ENCODE peak calls at places on chromosomes 13 and 19, in seven cellular contexts. One of them, this sample, is unnamed.

GRCh38 chr19:33022472-33023116 is 42.1 kb downstream of the RHPN2 start:
- DNase-seq in head of caudate nucleus: no peak
- DNase-seq in activated T-cell treated with anti-CD3 and anti-CD28 coated beads for 1 hour: no peak
- DNase-seq in naive thymus-derived CD8-positive, alpha-beta T cell: no peak
- DNase-seq in tibial artery: no peak
- DNase-seq in ecto neural progenitor cell: peak; percentile 71
- DNase-seq in stimulated activated CD4-positive, alpha-beta T cell treated with anti-CD3 and anti-CD28 coated beads, Interleukin-1b, Interleukin-23, amount 100 ng/mL, for 1 hour: no peak
- DNase-seq in this sample: peak; percentile 73

GRCh38 chr19:42443944-42444398 is 1.2 kb upstream of the CXCL17 start:
- DNase-seq in head of caudate nucleus: no peak
- DNase-seq in ecto neural progenitor cell: no peak
- DNase-seq in naive thymus-derived CD8-positive, alpha-beta T cell: no peak
- DNase-seq in tibial artery: no peak
- DNase-seq in stimulated activated CD4-positive, alpha-beta T cell treated with anti-CD3 and anti-CD28 coated beads, Interleukin-1b, Interleukin-23, amount 100 ng/mL, for 1 hour: no peak
- DNase-seq in activated T-cell treated with anti-CD3 and anti-CD28 coated beads for 1 hour: no peak
- DNase-seq in this sample: no peak

GRCh38 chr13:24097064-24097463 is 63.5 kb upstream of the SPATA13 start:
- DNase-seq in stimulated activated CD4-positive, alpha-beta T cell treated with anti-CD3 and anti-CD28 coated beads, Interleukin-1b, Interleukin-23, amount 100 ng/mL, for 1 hour: no peak
- DNase-seq in naive thymus-derived CD8-positive, alpha-beta T cell: no peak
- DNase-seq in head of caudate nucleus: peak; percentile 38
- DNase-seq in tibial artery: no peak
- DNase-seq in ecto neural progenitor cell: no peak
- DNase-seq in activated T-cell treated with anti-CD3 and anti-CD28 coated beads for 1 hour: no peak
- DNase-seq in this sample: no peak

GRCh38 chr13:88675997-88676396 is 1004.8 kb downstream of the SLITRK5 start:
- DNase-seq in activated T-cell treated with anti-CD3 and anti-CD28 coated beads for 1 hour: no peak
- DNase-seq in tibial artery: no peak
- DNase-seq in ecto neural progenitor cell: no peak
- DNase-seq in stimulated activated CD4-positive, alpha-beta T cell treated with anti-CD3 and anti-CD28 coated beads, Interleukin-1b, Interleukin-23, amount 100 ng/mL, for 1 hour: no peak
- DNase-seq in naive thymus-derived CD8-positive, alpha-beta T cell: no peak
- DNase-seq in head of caudate nucleus: no peak
- DNase-seq in this sample: no peak

GRCh38 chr13:77969299-77969698 is 50.7 kb upstream of the EDNRB start:
- DNase-seq in naive thymus-derived CD8-positive, alpha-beta T cell: no peak
- DNase-seq in head of caudate nucleus: no peak
- DNase-seq in stimulated activated CD4-positive, alpha-beta T cell treated with anti-CD3 and anti-CD28 coated beads, Interleukin-1b, Interleukin-23, amount 100 ng/mL, for 1 hour: no peak
- DNase-seq in ecto neural progenitor cell: no peak
- DNase-seq in activated T-cell treated with anti-CD3 and anti-CD28 coated beads for 1 hour: no peak
- DNase-seq in tibial artery: no peak
- DNase-seq in this sample: no peak

GRCh38 chr19:55487884-55488687 is at the start of gene SSC5D:
- DNase-seq in ecto neural progenitor cell: no peak
- DNase-seq in head of caudate nucleus: no peak
- DNase-seq in naive thymus-derived CD8-positive, alpha-beta T cell: no peak
- DNase-seq in activated T-cell treated with anti-CD3 and anti-CD28 coated beads for 1 hour: no peak
- DNase-seq in tibial artery: no peak
- DNase-seq in stimulated activated CD4-positive, alpha-beta T cell treated with anti-CD3 and anti-CD28 coated beads, Interleukin-1b, Interleukin-23, amount 100 ng/mL, for 1 hour: no peak
- DNase-seq in this sample: peak; percentile 81

GRCh38 chr19:17902701-17903100 is 30.1 kb upstream of the CCDC124 start:
- DNase-seq in stimulated activated CD4-positive, alpha-beta T cell treated with anti-CD3 and anti-CD28 coated beads, Interleukin-1b, Interleukin-23, amount 100 ng/mL, for 1 hour: no peak
- DNase-seq in ecto neural progenitor cell: no peak
- DNase-seq in tibial artery: no peak
- DNase-seq in naive thymus-derived CD8-positive, alpha-beta T cell: no peak
- DNase-seq in head of caudate nucleus: no peak
- DNase-seq in activated T-cell treated with anti-CD3 and anti-CD28 coated beads for 1 hour: no peak
- DNase-seq in this sample: no peak

GRCh38 chr13:43377955-43378354 is 354.6 kb downstream of the DNAJC15 start:
- DNase-seq in activated T-cell treated with anti-CD3 and anti-CD28 coated beads for 1 hour: no peak
- DNase-seq in stimulated activated CD4-positive, alpha-beta T cell treated with anti-CD3 and anti-CD28 coated beads, Interleukin-1b, Interleukin-23, amount 100 ng/mL, for 1 hour: no peak
- DNase-seq in tibial artery: no peak
- DNase-seq in head of caudate nucleus: no peak
- DNase-seq in naive thymus-derived CD8-positive, alpha-beta T cell: no peak
- DNase-seq in ecto neural progenitor cell: no peak
- DNase-seq in this sample: no peak

GRCh38 chr13:24192036-24192810 is 31.7 kb downstream of the SPATA13 start:
- DNase-seq in tibial artery: no peak
- DNase-seq in stimulated activated CD4-positive, alpha-beta T cell treated with anti-CD3 and anti-CD28 coated beads, Interleukin-1b, Interleukin-23, amount 100 ng/mL, for 1 hour: no peak
- DNase-seq in ecto neural progenitor cell: no peak
- DNase-seq in activated T-cell treated with anti-CD3 and anti-CD28 coated beads for 1 hour: no peak
- DNase-seq in head of caudate nucleus: no peak
- DNase-seq in naive thymus-derived CD8-positive, alpha-beta T cell: no peak
- DNase-seq in this sample: no peak

GRCh38 chr13:114054830-114055439 is 77.5 kb downstream of the RASA3 start:
- DNase-seq in stimulated activated CD4-positive, alpha-beta T cell treated with anti-CD3 and anti-CD28 coated beads, Interleukin-1b, Interleukin-23, amount 100 ng/mL, for 1 hour: no peak
- DNase-seq in naive thymus-derived CD8-positive, alpha-beta T cell: no peak
- DNase-seq in ecto neural progenitor cell: no peak
- DNase-seq in activated T-cell treated with anti-CD3 and anti-CD28 coated beads for 1 hour: no peak
- DNase-seq in tibial artery: no peak
- DNase-seq in head of caudate nucleus: no peak
- DNase-seq in this sample: no peak

GRCh38 chr13:100673831-100674362 is 698 bp downstream of the TMTC4 start:
- DNase-seq in activated T-cell treated with anti-CD3 and anti-CD28 coated beads for 1 hour: peak; percentile 19
- DNase-seq in ecto neural progenitor cell: no peak
- DNase-seq in head of caudate nucleus: peak; percentile 63
- DNase-seq in tibial artery: no peak
- DNase-seq in naive thymus-derived CD8-positive, alpha-beta T cell: peak; percentile 42
- DNase-seq in stimulated activated CD4-positive, alpha-beta T cell treated with anti-CD3 and anti-CD28 coated beads, Interleukin-1b, Interleukin-23, amount 100 ng/mL, for 1 hour: no peak
- DNase-seq in this sample: peak; percentile 75

GRCh38 chr13:29577135-29578051 is 18.1 kb downstream of the SLC7A1 start:
- DNase-seq in stimulated activated CD4-positive, alpha-beta T cell treated with anti-CD3 and anti-CD28 coated beads, Interleukin-1b, Interleukin-23, amount 100 ng/mL, for 1 hour: no peak
- DNase-seq in ecto neural progenitor cell: no peak
- DNase-seq in head of caudate nucleus: no peak
- DNase-seq in tibial artery: no peak
- DNase-seq in activated T-cell treated with anti-CD3 and anti-CD28 coated beads for 1 hour: no peak
- DNase-seq in naive thymus-derived CD8-positive, alpha-beta T cell: no peak
- DNase-seq in this sample: peak; percentile 49

GRCh38 chr13:96229356-96229755 is 139.4 kb downstream of the HS6ST3 start:
- DNase-seq in stimulated activated CD4-positive, alpha-beta T cell treated with anti-CD3 and anti-CD28 coated beads, Interleukin-1b, Interleukin-23, amount 100 ng/mL, for 1 hour: no peak
- DNase-seq in tibial artery: no peak
- DNase-seq in naive thymus-derived CD8-positive, alpha-beta T cell: no peak
- DNase-seq in activated T-cell treated with anti-CD3 and anti-CD28 coated beads for 1 hour: no peak
- DNase-seq in head of caudate nucleus: no peak
- DNase-seq in ecto neural progenitor cell: no peak
- DNase-seq in this sample: peak; percentile 54

GRCh38 chr13:99909097-99909835 is 62.3 kb downstream of the ZIC5 start:
- DNase-seq in activated T-cell treated with anti-CD3 and anti-CD28 coated beads for 1 hour: no peak
- DNase-seq in ecto neural progenitor cell: no peak
- DNase-seq in tibial artery: no peak
- DNase-seq in head of caudate nucleus: no peak
- DNase-seq in stimulated activated CD4-positive, alpha-beta T cell treated with anti-CD3 and anti-CD28 coated beads, Interleukin-1b, Interleukin-23, amount 100 ng/mL, for 1 hour: no peak
- DNase-seq in naive thymus-derived CD8-positive, alpha-beta T cell: no peak
- DNase-seq in this sample: no peak

GRCh38 chr13:65472336-65472735 is 1757.8 kb downstream of the PCDH9 start:
- DNase-seq in ecto neural progenitor cell: no peak
- DNase-seq in tibial artery: no peak
- DNase-seq in head of caudate nucleus: no peak
- DNase-seq in activated T-cell treated with anti-CD3 and anti-CD28 coated beads for 1 hour: no peak
- DNase-seq in naive thymus-derived CD8-positive, alpha-beta T cell: no peak
- DNase-seq in stimulated activated CD4-positive, alpha-beta T cell treated with anti-CD3 and anti-CD28 coated beads, Interleukin-1b, Interleukin-23, amount 100 ng/mL, for 1 hour: no peak
- DNase-seq in this sample: no peak

GRCh38 chr13:110433014-110433413 is 125.9 kb downstream of the COL4A2 start:
- DNase-seq in stimulated activated CD4-positive, alpha-beta T cell treated with anti-CD3 and anti-CD28 coated beads, Interleukin-1b, Interleukin-23, amount 100 ng/mL, for 1 hour: no peak
- DNase-seq in activated T-cell treated with anti-CD3 and anti-CD28 coated beads for 1 hour: no peak
- DNase-seq in tibial artery: peak; percentile 72
- DNase-seq in ecto neural progenitor cell: no peak
- DNase-seq in head of caudate nucleus: no peak
- DNase-seq in naive thymus-derived CD8-positive, alpha-beta T cell: no peak
- DNase-seq in this sample: peak; percentile 44

GRCh38 chr13:33277946-33278345 is 7.6 kb downstream of the STARD13 start:
- DNase-seq in head of caudate nucleus: no peak
- DNase-seq in tibial artery: peak; percentile 41
- DNase-seq in stimulated activated CD4-positive, alpha-beta T cell treated with anti-CD3 and anti-CD28 coated beads, Interleukin-1b, Interleukin-23, amount 100 ng/mL, for 1 hour: no peak
- DNase-seq in naive thymus-derived CD8-positive, alpha-beta T cell: no peak
- DNase-seq in ecto neural progenitor cell: no peak
- DNase-seq in activated T-cell treated with anti-CD3 and anti-CD28 coated beads for 1 hour: no peak
- DNase-seq in this sample: no peak

GRCh38 chr13:106103779-106104178 is 431.7 kb downstream of the EFNB2 start:
- DNase-seq in head of caudate nucleus: no peak
- DNase-seq in ecto neural progenitor cell: no peak
- DNase-seq in activated T-cell treated with anti-CD3 and anti-CD28 coated beads for 1 hour: no peak
- DNase-seq in naive thymus-derived CD8-positive, alpha-beta T cell: no peak
- DNase-seq in tibial artery: no peak
- DNase-seq in stimulated activated CD4-positive, alpha-beta T cell treated with anti-CD3 and anti-CD28 coated beads, Interleukin-1b, Interleukin-23, amount 100 ng/mL, for 1 hour: no peak
- DNase-seq in this sample: peak; percentile 74

GRCh38 chr19:1840541-1841115 is 7.7 kb downstream of the REXO1 start:
- DNase-seq in head of caudate nucleus: no peak
- DNase-seq in naive thymus-derived CD8-positive, alpha-beta T cell: no peak
- DNase-seq in stimulated activated CD4-positive, alpha-beta T cell treated with anti-CD3 and anti-CD28 coated beads, Interleukin-1b, Interleukin-23, amount 100 ng/mL, for 1 hour: no peak
- DNase-seq in tibial artery: no peak
- DNase-seq in ecto neural progenitor cell: no peak
- DNase-seq in activated T-cell treated with anti-CD3 and anti-CD28 coated beads for 1 hour: no peak
- DNase-seq in this sample: no peak

GRCh38 chr19:3061214-3062161 is 807 bp downstream of the TLE5 start:
- DNase-seq in stimulated activated CD4-positive, alpha-beta T cell treated with anti-CD3 and anti-CD28 coated beads, Interleukin-1b, Interleukin-23, amount 100 ng/mL, for 1 hour: peak; percentile 57
- DNase-seq in ecto neural progenitor cell: no peak
- DNase-seq in naive thymus-derived CD8-positive, alpha-beta T cell: peak; percentile 93
- DNase-seq in activated T-cell treated with anti-CD3 and anti-CD28 coated beads for 1 hour: peak; percentile 72
- DNase-seq in head of caudate nucleus: peak; percentile 58
- DNase-seq in tibial artery: no peak
- DNase-seq in this sample: no peak

GRCh38 chr19:4396949-4397783 is 3.2 kb downstream of the SH3GL1 start:
- DNase-seq in tibial artery: no peak
- DNase-seq in stimulated activated CD4-positive, alpha-beta T cell treated with anti-CD3 and anti-CD28 coated beads, Interleukin-1b, Interleukin-23, amount 100 ng/mL, for 1 hour: no peak
- DNase-seq in ecto neural progenitor cell: no peak
- DNase-seq in naive thymus-derived CD8-positive, alpha-beta T cell: no peak
- DNase-seq in activated T-cell treated with anti-CD3 and anti-CD28 coated beads for 1 hour: no peak
- DNase-seq in head of caudate nucleus: no peak
- DNase-seq in this sample: no peak

GRCh38 chr13:110685305-110685704 is 20.6 kb downstream of the CARS2 start:
- DNase-seq in tibial artery: no peak
- DNase-seq in activated T-cell treated with anti-CD3 and anti-CD28 coated beads for 1 hour: no peak
- DNase-seq in stimulated activated CD4-positive, alpha-beta T cell treated with anti-CD3 and anti-CD28 coated beads, Interleukin-1b, Interleukin-23, amount 100 ng/mL, for 1 hour: no peak
- DNase-seq in head of caudate nucleus: no peak
- DNase-seq in ecto neural progenitor cell: no peak
- DNase-seq in naive thymus-derived CD8-positive, alpha-beta T cell: no peak
- DNase-seq in this sample: peak; percentile 24

GRCh38 chr19:7292950-7293794 is 1.0 kb downstream of the INSR start:
- DNase-seq in head of caudate nucleus: no peak
- DNase-seq in activated T-cell treated with anti-CD3 and anti-CD28 coated beads for 1 hour: no peak
- DNase-seq in ecto neural progenitor cell: peak; percentile 57
- DNase-seq in tibial artery: peak; percentile 35
- DNase-seq in naive thymus-derived CD8-positive, alpha-beta T cell: no peak
- DNase-seq in stimulated activated CD4-positive, alpha-beta T cell treated with anti-CD3 and anti-CD28 coated beads, Interleukin-1b, Interleukin-23, amount 100 ng/mL, for 1 hour: no peak
- DNase-seq in this sample: peak; percentile 55